ENCODE peak calls at places on chromosomes 6 and 20, in eight cellular contexts. T, Q, I, S, Y, Z, C and L are unnamed samples.

GRCh38 chr6:17032595-17033591 is 69.0 kb upstream of the STMND1 start:
- DNase-seq in T (no peak), Q (peak; percentile 96), I (no peak), S (peak; percentile 94), Y (no peak), Z (no peak), C (no peak), L (no peak)

GRCh38 chr6:25027221-25027916 is 91.6 kb upstream of the RIPOR2 start:
- DNase-seq in T (no peak), Q (no peak), I (no peak), S (no peak), Y (no peak), Z (no peak), C (peak; percentile 69), L (no peak)

GRCh38 chr6:97865612-97866011 is 582.6 kb upstream of the MMS22L start:
- DNase-seq in T (no peak), Q (no peak), I (no peak), S (no peak), Y (no peak), Z (no peak), C (peak; percentile 71), L (no peak)

GRCh38 chr20:45373353-45374100 is 4.6 kb downstream of the TP53TG5 start:
- DNase-seq in T (peak; percentile 96), Q (peak; percentile 78), I (peak; percentile 89), S (peak; percentile 68), Y (peak; percentile 90), Z (peak; percentile 87), C (peak; percentile 94), L (no peak)

GRCh38 chr6:107115695-107116327 is 496 bp upstream of the BEND3 start:
- DNase-seq in T (peak; percentile 64), Q (no peak), I (peak; percentile 88), S (peak; percentile 10), Y (peak; percentile 73), Z (peak; percentile 84), C (peak; percentile 81), L (no peak)

GRCh38 chr6:161373905-161374451 is 100.1 kb upstream of the AGPAT4 start:
- DNase-seq in T (no peak), Q (peak; percentile 66), I (peak; percentile 66), S (peak; percentile 47), Y (peak; percentile 80), Z (peak; percentile 86), C (peak; percentile 89), L (no peak)

GRCh38 chr6:36625161-36625919 is 31.2 kb downstream of the SRSF3 start:
- DNase-seq in T (no peak), Q (peak; percentile 77), I (no peak), S (peak; percentile 42), Y (no peak), Z (no peak), C (no peak), L (peak; percentile 26)

GRCh38 chr20:467755-468154 is 5.4 kb upstream of the TBC1D20 start:
- DNase-seq in T (no peak), Q (no peak), I (no peak), S (no peak), Y (no peak), Z (no peak), C (no peak), L (no peak)

GRCh38 chr20:44447827-44448419 is 27.8 kb upstream of the TTPAL start:
- DNase-seq in T (no peak), Q (no peak), I (no peak), S (no peak), Y (no peak), Z (no peak), C (no peak), L (peak; percentile 12)

GRCh38 chr20:4082406-4083102 is 67.2 kb upstream of the RNF24 start:
- DNase-seq in T (no peak), Q (peak; percentile 84), I (no peak), S (peak; percentile 44), Y (peak; percentile 18), Z (no peak), C (peak; percentile 87), L (no peak)

GRCh38 chr6:157762636-157763035 is 60.4 kb upstream of the SNX9 start:
- DNase-seq in T (no peak), Q (peak; percentile 47), I (no peak), S (no peak), Y (no peak), Z (no peak), C (no peak), L (no peak)
- TF ChIP-seq CTCF in T (peak; percentile 10), Q (peak; percentile 22), I (no peak), S (peak; percentile 63), Y (no peak), Z (no peak), C (peak; percentile 39), L (peak; percentile 54)

GRCh38 chr6:71527831-71528377 is 239.3 kb downstream of the OGFRL1 start:
- DNase-seq in T (no peak), Q (no peak), I (no peak), S (no peak), Y (no peak), Z (no peak), C (no peak), L (no peak)

GRCh38 chr6:71529026-71529425 is 240.4 kb downstream of the OGFRL1 start:
- DNase-seq in T (no peak), Q (no peak), I (no peak), S (no peak), Y (no peak), Z (no peak), C (no peak), L (no peak)

GRCh38 chr6:71531841-71532240 is 243.2 kb downstream of the OGFRL1 start:
- DNase-seq in T (no peak), Q (no peak), I (no peak), S (no peak), Y (no peak), Z (no peak), C (no peak), L (no peak)

GRCh38 chr6:71531006-71531405 is 242.4 kb downstream of the OGFRL1 start:
- DNase-seq in T (no peak), Q (peak; percentile 17), I (no peak), S (no peak), Y (no peak), Z (no peak), C (no peak), L (no peak)

DNA sequence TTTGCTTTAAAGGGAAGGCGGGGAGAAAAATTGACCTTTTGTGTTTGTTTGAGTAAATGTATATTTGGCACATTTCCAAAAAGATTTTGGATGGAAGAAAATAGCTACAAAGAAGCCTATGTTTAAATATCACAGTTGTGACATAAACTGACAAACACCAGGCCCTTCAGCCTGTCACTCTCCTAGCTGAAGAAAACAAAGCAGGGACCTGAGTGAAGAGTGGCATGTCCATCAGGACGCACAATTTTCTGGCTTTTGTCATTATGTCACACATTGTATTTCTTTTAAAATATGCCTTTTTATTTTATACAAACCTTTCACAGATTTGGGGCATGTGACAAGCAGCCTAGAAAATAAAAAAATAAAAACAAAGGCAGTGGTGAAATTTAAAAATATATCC is 241.2 kb downstream of the OGFRL1 start:
- DNase-seq in T (no peak), Q (no peak), I (no peak), S (no peak), Y (no peak), Z (no peak), C (no peak), L (no peak)
- TF ChIP-seq CTCF in T (no peak), Q (no peak), I (no peak), S (no peak), Y (no peak), Z (no peak), C (no peak), L (no peak)

GRCh38 chr6:166330612-166331011 is 11.7 kb downstream of the SFT2D1 start:
- DNase-seq in T (no peak), Q (peak; percentile 43), I (peak; percentile 93), S (no peak), Y (peak; percentile 76), Z (peak; percentile 67), C (peak; percentile 92), L (no peak)
- TF ChIP-seq CTCF in T (no peak), Q (peak; percentile 7), I (peak; percentile 80), S (no peak), Y (no peak), Z (no peak), C (peak; percentile 67), L (peak; percentile 51)

GRCh38 chr6:156864557-156864956 is 87.4 kb downstream of the ARID1B start:
- DNase-seq in T (no peak), Q (no peak), I (no peak), S (no peak), Y (no peak), Z (no peak), C (no peak), L (no peak)
- TF ChIP-seq CTCF in T (no peak), Q (no peak), I (no peak), S (no peak), Y (no peak), Z (no peak), C (no peak), L (no peak)

GRCh38 chr20:25220021-25220730 is 24.7 kb downstream of the ENTPD6 start:
- DNase-seq in T (no peak), Q (peak; percentile 20), I (no peak), S (no peak), Y (no peak), Z (no peak), C (peak; percentile 61), L (no peak)
- TF ChIP-seq CTCF in T (peak; percentile 21), Q (no peak), I (peak; percentile 57), S (peak; percentile 65), Y (peak; percentile 48), Z (no peak), C (peak; percentile 49), L (peak; percentile 58)

GRCh38 chr6:9851541-9852380 is 563.1 kb downstream of the TFAP2A start:
- DNase-seq in T (no peak), Q (no peak), I (peak; percentile 34), S (peak; percentile 26), Y (no peak), Z (no peak), C (peak; percentile 86), L (no peak)
- TF ChIP-seq CTCF in T (no peak), Q (no peak), I (peak; percentile 60), S (peak; percentile 60), Y (peak; percentile 46), Z (no peak), C (peak; percentile 88), L (peak; percentile 12)

GRCh38 chr6:31702819-31703716 is at the start of gene ABHD16A:
- DNase-seq in T (peak; percentile 98), Q (peak; percentile 98), I (peak; percentile 100), S (peak; percentile 98), Y (peak; percentile 93), Z (peak; percentile 96), C (peak; percentile 99), L (peak; percentile 98)
- TF ChIP-seq CTCF in T (no peak), Q (no peak), I (no peak), S (peak; percentile 52), Y (no peak), Z (no peak), C (no peak), L (peak; percentile 32)

GRCh38 chr6:15464211-15464725 is 198.6 kb downstream of the DTNBP1 start:
- DNase-seq in T (no peak), Q (no peak), I (peak; percentile 47), S (no peak), Y (peak; percentile 40), Z (no peak), C (peak; percentile 77), L (no peak)
- TF ChIP-seq CTCF in T (peak; percentile 53), Q (peak; percentile 64), I (peak; percentile 86), S (peak; percentile 84), Y (peak; percentile 77), Z (peak; percentile 32), C (peak; percentile 84), L (peak; percentile 75)